ENCODE peak calls at places on chromosomes 6 and 20, in nine cellular contexts. N is heart right ventricle, I is tibial nerve, D is ovary, Q is sigmoid colon, O is left ventricle myocardium inferior, C is neuronal stem cell, J is lower lobe of right lung, U is SJSA1. E is an unnamed sample. For H3K27me3, the result is how much of the 10 kb centered on the place peaks cover.

GRCh38 chr6:96624957-96625356 is 62.0 kb downstream of the FHL5 start:
- DNase-seq in O (no peak), Q (no peak), D (no peak), I (no peak), U (no peak), C (no peak), J (no peak), N (no peak), E (no peak)

GRCh38 chr6:144335315-144335861 is 50.3 kb downstream of the UTRN start:
- DNase-seq in N (no peak), D (no peak), Q (no peak), O (no peak), C (no peak), I (no peak), U (no peak), J (no peak), E (no peak)

GRCh38 chr6:120274547-120274946 is 925.0 kb upstream of the MAN1A1 start:
- DNase-seq in I (no peak), U (no peak), O (no peak), D (no peak), Q (no peak), C (no peak), J (no peak), N (no peak), E (no peak)

GRCh38 chr6:44004625-44005506 is 122.4 kb downstream of the MRPL14 start:
- DNase-seq in O (peak), J (no peak), Q (no peak), C (no peak), N (peak), U (no peak), I (no peak), D (no peak), E (peak)

GRCh38 chr20:11001767-11002540 is 328.2 kb upstream of the JAG1 start:
- DNase-seq in D (no peak), O (no peak), Q (no peak), I (no peak), N (no peak), U (peak), J (no peak), C (no peak), E (no peak)

GRCh38 chr20:25040438-25040831 is 17.5 kb downstream of the ACSS1 start:
- DNase-seq in D (peak), C (no peak), J (peak), O (no peak), U (no peak), N (no peak), Q (peak), I (peak), E (peak)

GRCh38 chr20:12623870-12624269 is 384.9 kb upstream of the SPTLC3 start:
- DNase-seq in I (no peak), J (no peak), U (no peak), O (no peak), D (no peak), C (no peak), Q (no peak), N (no peak), E (no peak)

GRCh38 chr20:38566199-38566598 is 14.8 kb upstream of the ADIG start:
- DNase-seq in I (no peak), D (no peak), Q (no peak), U (no peak), N (no peak), C (no peak), J (no peak), O (no peak), E (no peak)

GRCh38 chr6:69884231-69884630 is 17.9 kb downstream of the COL19A1 start:
- DNase-seq in O (no peak), U (no peak), I (no peak), N (no peak), Q (no peak), C (no peak), D (no peak), J (no peak), E (no peak)

GRCh38 chr6:135073757-135074393 is 19.3 kb upstream of the HBS1L start:
- DNase-seq in I (no peak), U (no peak), O (no peak), N (no peak), Q (no peak), J (no peak), D (no peak), C (no peak), E (no peak)

GRCh38 chr6:106194949-106195919 is 109.1 kb downstream of the PRDM1 start:
- DNase-seq in U (no peak), O (no peak), J (no peak), D (no peak), I (no peak), Q (no peak), C (no peak), N (no peak), E (no peak)

GRCh38 chr20:51622004-51622874 is 79.7 kb upstream of the NFATC2 start:
- DNase-seq in J (no peak), Q (no peak), N (no peak), O (no peak), C (no peak), I (no peak), D (no peak), U (no peak), E (no peak)

GRCh38 chr6:112931835-112932234 is 584.7 kb downstream of the RFPL4B start:
- DNase-seq in N (no peak), O (no peak), C (no peak), Q (no peak), J (no peak), D (no peak), U (no peak), I (no peak), E (no peak)

GRCh38 chr6:100435299-100435698 is 29.4 kb downstream of the SIM1 start:
- DNase-seq in Q (no peak), N (no peak), C (no peak), D (no peak), I (no peak), U (peak), O (no peak), J (no peak), E (no peak)

GRCh38 chr6:1178590-1178989 is 133.3 kb upstream of the FOXQ1 start:
- DNase-seq in C (no peak), N (no peak), Q (no peak), O (no peak), J (no peak), I (no peak), U (no peak), D (no peak), E (no peak)

GRCh38 chr20:50579511-50579910 is 69.3 kb downstream of the PTPN1 start:
- DNase-seq in D (no peak), N (no peak), U (no peak), I (no peak), Q (peak), O (no peak), C (no peak), J (peak), E (no peak)

GRCh38 chr6:116159782-116160524 is 34.0 kb upstream of the COL10A1 start:
- DNase-seq in N (no peak), U (peak), I (no peak), J (no peak), D (no peak), O (no peak), Q (no peak), C (no peak), E (no peak)

GRCh38 chr20:13158339-13158738 is 62.7 kb upstream of the ISM1 start:
- DNase-seq in N (no peak), U (no peak), I (peak), C (no peak), D (peak), J (no peak), O (no peak), Q (peak), E (peak)

GRCh38 chr6:37566209-37566859 is 66.6 kb upstream of the CCDC167 start:
- DNase-seq in D (peak), C (peak), I (no peak), N (peak), Q (no peak), O (peak), J (peak), U (peak), E (no peak)

GRCh38 chr6:2623348-2623747 is 127.4 kb downstream of the MYLK4 start:
- DNase-seq in N (no peak), O (no peak), J (no peak), D (no peak), C (no peak), U (no peak), Q (no peak), I (no peak), E (no peak)

GRCh38 chr6:6005467-6006427 is 978 bp downstream of the NRN1 start:
- DNase-seq in Q (no peak), U (peak), D (no peak), J (no peak), C (no peak), I (no peak), N (no peak), O (no peak), E (no peak)

GRCh38 chr20:39214778-39215177 is 252.6 kb downstream of the DHX35 start:
- DNase-seq in Q (no peak), N (no peak), D (no peak), C (no peak), I (no peak), U (no peak), O (no peak), J (no peak), E (no peak)

GRCh38 chr6:113809818-113810217 is 47.3 kb upstream of the MARCKS start:
- DNase-seq in I (no peak), C (no peak), J (no peak), O (no peak), D (no peak), U (no peak), N (no peak), Q (no peak), E (no peak)

GRCh38 chr6:83463886-83464285 is 33.0 kb upstream of the ME1 start:
- DNase-seq in I (no peak), C (no peak), O (no peak), D (no peak), J (no peak), N (no peak), Q (no peak), U (no peak), E (no peak)
- H3K27ac ChIP-seq in I (no peak), C (no peak), O (no peak), D (no peak), J (no peak), N (no peak), Q (no peak), U (no peak), E (no peak)

GRCh38 chr20:61414455-61414991 is 162.5 kb downstream of the CDH4 start:
- DNase-seq in C (no peak), O (no peak), J (no peak), N (no peak), D (no peak), I (no peak), Q (no peak), U (no peak), E (no peak)
- H3K27me3 ChIP-seq in C (under half), O (under half), J (under half), N (under half), D (under half), I (under half), Q (under half), U (under half), E (under half)

GRCh38 chr6:32293695-32294094 is 69.8 kb upstream of the NOTCH4 start:
- DNase-seq in U (no peak), J (no peak), C (no peak), Q (no peak), O (no peak), N (no peak), D (no peak), I (no peak), E (no peak)

GRCh38 chr6:32290886-32291450 is 67.1 kb upstream of the NOTCH4 start:
- DNase-seq in C (no peak), I (no peak), Q (no peak), U (no peak), J (no peak), O (no peak), D (no peak), N (no peak), E (no peak)

GRCh38 chr6:32291549-32291948 is 67.7 kb upstream of the NOTCH4 start:
- DNase-seq in J (no peak), U (no peak), C (no peak), D (no peak), O (no peak), Q (no peak), N (no peak), I (no peak), E (no peak)

DNA sequence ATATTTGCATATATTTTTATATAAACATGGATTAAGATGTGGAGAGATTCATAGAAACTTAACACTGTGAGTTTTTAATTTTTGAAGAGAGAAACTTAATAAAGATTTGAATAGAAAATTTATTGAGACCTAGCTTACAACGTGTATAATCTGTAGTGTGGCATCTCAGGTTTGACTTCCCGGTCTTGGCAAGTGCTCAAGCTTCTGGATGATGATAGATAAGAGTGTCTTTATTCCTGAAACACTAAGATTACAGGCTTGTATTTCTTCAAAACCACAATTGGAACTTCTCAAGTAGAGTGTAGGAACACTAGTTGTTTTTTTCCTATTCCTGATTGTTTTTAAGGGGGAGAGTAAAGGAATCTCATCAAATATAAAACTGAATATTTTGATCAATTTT is 64.6 kb upstream of the NOTCH4 start:
- DNase-seq in J (no peak), U (no peak), C (no peak), N (no peak), D (no peak), O (no peak), Q (no peak), I (no peak), E (no peak)
- H3K27ac ChIP-seq in J (no peak), U (no peak), C (no peak), N (no peak), D (no peak), O (no peak), Q (no peak), I (no peak), E (no peak)

DNA sequence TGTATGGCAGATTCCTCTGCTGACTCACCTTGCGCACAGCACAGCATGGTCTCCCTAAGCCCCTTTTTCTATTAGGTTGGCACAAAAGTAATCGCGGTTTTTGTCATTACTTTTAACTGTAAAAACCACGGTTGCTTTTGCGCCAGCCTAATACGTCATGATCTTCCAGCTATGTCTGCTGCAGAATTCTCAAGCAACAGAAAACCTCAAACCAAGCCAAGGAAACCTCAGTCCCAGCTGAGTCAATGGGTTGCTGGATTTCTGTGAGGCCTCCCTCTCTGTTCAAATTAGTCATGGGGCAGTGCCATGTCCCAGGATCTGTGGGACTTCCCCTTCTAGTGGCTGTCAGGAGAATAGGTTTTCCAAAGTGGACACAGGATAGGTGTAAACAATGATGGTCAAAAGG is 15.7 kb upstream of the ENPP1 start:
- DNase-seq in Q (no peak), D (no peak), I (no peak), J (no peak), U (peak), N (no peak), O (no peak), C (no peak), E (no peak)
- H3K27me3 ChIP-seq in Q (under half), D (under half), I (under half), J (under half), U (under half), N (under half), O (under half), C (under half), E (under half)